ENCODE peak calls at places on chromosomes 1 and 21, in six cellular contexts. D, O, Z, M, F and R are unnamed samples.

GRCh38 chr21:46226920-46227599 is 1.5 kb downstream of the LSS start:
- DNase-seq in D (peak), O (peak), Z (no peak), M (no peak), F (peak), R (peak)

GRCh38 chr1:225825078-225825477 is 15.2 kb downstream of the EPHX1 start:
- DNase-seq in D (no peak), O (no peak), Z (no peak), M (no peak), F (no peak), R (no peak)

GRCh38 chr1:156129687-156130577 is 15.4 kb downstream of the LMNA start:
- DNase-seq in D (peak), O (peak), Z (peak), M (peak), F (peak), R (peak)

GRCh38 chr21:45420623-45421041 is 15.7 kb downstream of the COL18A1 start:
- DNase-seq in D (no peak), O (no peak), Z (no peak), M (no peak), F (no peak), R (no peak)

GRCh38 chr1:111841746-111842145 is 86.0 kb downstream of the DDX20 start:
- DNase-seq in D (no peak), O (no peak), Z (no peak), M (no peak), F (no peak), R (no peak)

GRCh38 chr21:17598437-17598836 is 14.3 kb downstream of the BTG3 start:
- DNase-seq in D (no peak), O (no peak), Z (no peak), M (no peak), F (no peak), R (no peak)

GRCh38 chr1:158019177-158019868 is 25.9 kb downstream of the KIRREL1 start:
- DNase-seq in D (peak), O (peak), Z (peak), M (no peak), F (peak), R (peak)

GRCh38 chr21:44420416-44421205 is 34.7 kb upstream of the LRRC3 start:
- DNase-seq in D (no peak), O (no peak), Z (no peak), M (peak), F (no peak), R (no peak)

GRCh38 chr1:147287133-147287865 is 44.8 kb downstream of the CHD1L start:
- DNase-seq in D (no peak), O (peak), Z (no peak), M (no peak), F (peak), R (peak)

GRCh38 chr1:147292012-147292411 is 49.5 kb downstream of the CHD1L start:
- DNase-seq in D (peak), O (peak), Z (peak), M (no peak), F (peak), R (peak)

GRCh38 chr1:147292635-147293251 is 50.3 kb downstream of the CHD1L start:
- DNase-seq in D (peak), O (peak), Z (peak), M (no peak), F (peak), R (peak)
- TF ChIP-seq CTCF in D (peak), O (no peak), Z (no peak), M (no peak), F (no peak), R (no peak)

GRCh38 chr1:1285618-1286311 is 5.5 kb downstream of the SCNN1D start:
- DNase-seq in D (no peak), O (no peak), Z (no peak), M (no peak), F (no peak), R (no peak)
- H3K4me3 ChIP-seq in D (no peak), O (no peak), Z (no peak), M (no peak), F (no peak), R (no peak)

DNA sequence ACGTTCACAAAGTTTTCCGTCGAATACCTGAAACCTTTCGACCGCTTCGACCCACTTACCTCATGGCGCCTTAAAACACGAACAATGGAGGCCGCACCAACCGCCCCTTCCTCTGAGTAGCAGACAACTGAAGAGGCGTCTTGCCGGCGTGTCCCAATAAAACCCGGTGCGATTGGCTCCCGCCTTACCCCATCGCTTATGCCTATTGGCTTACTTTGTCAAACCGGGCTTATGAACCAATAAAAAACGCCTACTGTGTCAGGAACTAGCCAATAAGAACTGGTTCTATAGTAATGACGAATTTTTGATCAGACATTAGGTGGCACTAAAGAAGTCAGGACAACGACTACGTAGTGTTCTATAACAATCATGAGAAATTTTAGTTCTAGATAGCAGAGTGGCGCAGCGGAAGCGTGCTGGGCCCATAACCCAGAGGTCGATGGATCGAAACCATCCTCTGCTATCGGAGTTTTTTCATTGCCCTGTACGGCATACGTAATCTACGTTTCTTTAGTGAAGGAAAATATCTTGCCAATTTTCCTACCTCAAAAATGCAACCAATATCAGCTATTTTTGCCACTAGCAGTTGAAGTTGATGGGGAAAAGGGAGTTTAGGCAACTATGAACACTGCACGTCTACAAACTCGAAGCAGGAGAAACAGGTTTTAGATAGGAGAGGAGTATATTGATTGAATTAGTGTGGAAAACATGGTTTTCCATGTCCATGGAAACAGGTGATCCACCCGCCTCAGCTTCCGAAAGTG is at the start of gene ILF2:
- DNase-seq in D (peak), O (peak), Z (peak), M (peak), F (peak), R (peak)
- TF ChIP-seq CTCF in D (peak), O (no peak), Z (peak), M (peak), F (peak), R (no peak)

GRCh38 chr1:65310078-65310587 is 790 bp downstream of the DNAJC6 start:
- DNase-seq in D (no peak), O (no peak), Z (no peak), M (no peak), F (no peak), R (no peak)

GRCh38 chr1:65309317-65310077 is at the start of gene DNAJC6:
- DNase-seq in D (peak), O (peak), Z (peak), M (peak), F (peak), R (peak)

DNA sequence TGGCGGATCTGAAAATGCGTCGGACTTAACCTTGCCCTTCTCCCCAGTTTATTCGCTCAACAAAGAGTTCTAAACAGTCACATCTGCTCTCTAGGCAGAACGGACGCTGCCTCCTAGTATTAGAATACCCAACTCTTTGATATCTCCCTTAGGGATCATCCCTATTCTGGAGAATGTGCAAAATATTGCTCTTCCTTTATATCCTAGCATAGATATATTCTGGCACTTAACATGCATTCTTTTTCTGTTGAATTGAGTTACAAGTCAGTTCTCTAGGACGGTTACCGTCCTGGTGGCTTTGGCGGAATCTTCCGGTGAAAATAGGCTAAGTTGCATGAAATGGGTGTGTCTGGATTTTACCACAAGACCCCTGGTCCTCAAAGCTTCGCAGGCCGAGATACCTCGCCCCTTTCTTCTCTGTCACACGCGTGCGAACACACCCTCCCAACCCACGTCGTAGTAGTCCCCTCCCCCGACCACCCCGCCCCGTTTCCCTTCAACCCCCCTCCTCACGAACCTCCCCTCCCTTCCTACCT is 494 bp upstream of the DNAJC6 start:
- DNase-seq in D (no peak), O (peak), Z (no peak), M (no peak), F (no peak), R (no peak)
- H3K4me3 ChIP-seq in D (peak), O (peak), Z (no peak), M (peak), F (no peak), R (peak)

GRCh38 chr1:35215346-35215745 is 22.4 kb upstream of the SFPQ start:
- DNase-seq in D (no peak), O (peak), Z (no peak), M (no peak), F (no peak), R (no peak)

GRCh38 chr1:35226546-35226945 is 33.6 kb upstream of the SFPQ start:
- DNase-seq in D (no peak), O (no peak), Z (no peak), M (no peak), F (no peak), R (no peak)

GRCh38 chr1:35222322-35223108 is 29.6 kb upstream of the SFPQ start:
- DNase-seq in D (peak), O (peak), Z (peak), M (no peak), F (peak), R (no peak)

GRCh38 chr1:35223109-35223630 is 30.2 kb upstream of the SFPQ start:
- DNase-seq in D (no peak), O (peak), Z (no peak), M (no peak), F (no peak), R (no peak)

DNA sequence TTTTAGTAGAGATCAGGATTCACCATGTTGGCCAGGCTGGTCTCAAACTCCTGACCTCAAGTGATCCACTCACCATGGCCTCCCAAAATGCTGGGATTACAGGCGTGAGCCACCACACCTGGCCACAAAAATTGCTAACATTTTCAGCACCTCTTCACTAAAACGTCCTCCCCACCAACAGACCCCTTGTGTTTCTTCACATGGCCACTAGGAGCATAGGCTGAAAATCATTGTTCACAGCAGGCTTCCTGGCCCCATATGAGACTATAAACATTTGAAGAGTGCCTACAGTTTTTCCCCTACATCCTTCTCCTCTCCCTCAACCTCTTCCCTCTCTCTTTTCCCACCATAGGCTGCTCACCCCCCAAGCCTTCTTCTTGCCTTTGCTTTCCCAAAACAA is 28.0 kb upstream of the SFPQ start:
- DNase-seq in D (no peak), O (peak), Z (no peak), M (no peak), F (peak), R (no peak)
- TF ChIP-seq CTCF in D (peak), O (peak), Z (peak), M (peak), F (peak), R (peak)

GRCh38 chr1:2283991-2284895 is 56.1 kb downstream of the SKI start:
- DNase-seq in D (no peak), O (no peak), Z (no peak), M (no peak), F (peak), R (no peak)

GRCh38 chr1:2282556-2283270 is 54.6 kb downstream of the SKI start:
- DNase-seq in D (no peak), O (no peak), Z (no peak), M (no peak), F (no peak), R (no peak)

GRCh38 chr1:2286923-2287322 is 58.8 kb downstream of the SKI start:
- DNase-seq in D (no peak), O (no peak), Z (no peak), M (no peak), F (no peak), R (no peak)

GRCh38 chr1:2283371-2283990 is 55.4 kb downstream of the SKI start:
- DNase-seq in D (no peak), O (no peak), Z (no peak), M (no peak), F (no peak), R (no peak)

DNA sequence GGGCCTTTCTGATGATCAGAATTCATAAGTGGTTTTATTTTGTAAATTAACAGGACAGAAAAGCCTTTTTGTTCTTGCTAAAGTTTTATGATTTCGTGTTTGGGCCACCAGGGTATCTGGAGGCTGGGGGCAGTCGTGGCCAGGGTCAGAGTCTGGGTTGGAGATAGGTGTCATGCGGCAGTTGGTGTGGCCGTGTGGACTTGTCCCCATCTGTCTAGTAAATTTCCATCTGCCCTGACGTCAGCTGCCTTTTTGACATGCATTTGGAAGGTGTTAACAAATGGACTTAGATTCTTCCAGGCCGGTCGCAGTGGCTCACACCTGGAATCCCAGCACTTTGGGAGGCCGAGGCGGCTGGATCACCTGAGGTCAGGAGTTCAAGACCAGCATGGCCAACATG is 56.8 kb downstream of the SKI start:
- DNase-seq in D (no peak), O (no peak), Z (no peak), M (no peak), F (no peak), R (no peak)
- H3K4me3 ChIP-seq in D (no peak), O (no peak), Z (no peak), M (no peak), F (no peak), R (no peak)

DNA sequence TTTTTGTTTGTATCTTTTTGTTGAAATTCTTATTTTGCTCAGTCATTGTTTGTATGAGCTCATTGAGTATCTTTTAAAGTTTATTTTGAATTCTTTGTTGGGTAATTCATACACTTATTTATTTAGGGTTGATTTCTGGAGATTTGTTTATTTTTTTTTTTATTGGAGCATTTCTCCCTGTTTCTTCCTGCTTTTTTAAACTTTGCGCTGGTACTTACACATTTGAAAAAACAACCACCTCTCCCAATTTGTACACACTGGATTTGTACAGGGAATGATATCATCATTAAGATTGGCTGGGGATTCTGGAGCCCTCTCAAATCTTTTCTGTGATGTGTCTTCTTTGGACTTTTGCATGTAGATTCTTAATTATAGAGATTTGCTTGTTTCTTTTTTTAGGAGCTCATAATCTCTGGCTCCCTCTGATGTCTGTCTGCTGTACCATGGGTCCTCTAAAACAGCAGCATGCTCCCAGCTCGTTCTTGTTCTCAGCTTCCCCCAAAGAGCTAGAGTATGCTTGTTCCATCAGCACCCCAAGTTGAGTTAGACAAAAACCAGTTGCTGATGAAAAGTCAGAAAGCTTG is 310.7 kb downstream of the DUSP10 start:
- DNase-seq in D (peak), O (peak), Z (no peak), M (no peak), F (peak), R (peak)
- TF ChIP-seq CTCF in D (peak), O (peak), Z (peak), M (no peak), F (peak), R (peak)

DNA sequence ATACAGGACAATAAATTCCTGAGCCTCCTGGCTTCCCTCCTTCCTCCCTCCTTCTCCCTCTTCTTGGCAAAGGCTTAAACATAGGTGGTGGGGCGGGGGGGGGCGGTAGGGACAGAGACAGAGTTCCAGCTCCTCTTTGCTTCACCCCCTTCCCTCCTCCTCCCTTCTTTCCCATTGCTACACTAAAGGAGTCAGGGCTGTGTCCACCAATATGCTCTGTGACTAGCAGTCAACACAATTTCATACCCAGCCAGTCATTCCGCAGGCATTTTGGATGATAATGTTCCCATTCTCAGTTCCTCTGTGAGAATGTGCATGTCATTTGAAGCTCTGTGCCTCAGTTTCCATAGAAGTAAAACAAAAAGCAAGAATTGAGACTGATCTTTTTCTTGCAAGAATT is 1.7 kb downstream of the LMOD1 start:
- DNase-seq in D (no peak), O (no peak), Z (no peak), M (no peak), F (no peak), R (no peak)
- H3K4me3 ChIP-seq in D (peak), O (peak), Z (peak), M (peak), F (no peak), R (no peak)

GRCh38 chr1:114023377-114023776 is 44.1 kb downstream of the OLFML3 start:
- DNase-seq in D (no peak), O (no peak), Z (no peak), M (no peak), F (no peak), R (no peak)
- TF ChIP-seq CTCF in D (no peak), O (no peak), Z (no peak), M (no peak), F (no peak), R (no peak)

GRCh38 chr1:144551107-144551542 is 41.6 kb upstream of the PPIAL4F start:
- DNase-seq in D (no peak), O (no peak), Z (no peak), M (peak), F (no peak), R (no peak)

DNA sequence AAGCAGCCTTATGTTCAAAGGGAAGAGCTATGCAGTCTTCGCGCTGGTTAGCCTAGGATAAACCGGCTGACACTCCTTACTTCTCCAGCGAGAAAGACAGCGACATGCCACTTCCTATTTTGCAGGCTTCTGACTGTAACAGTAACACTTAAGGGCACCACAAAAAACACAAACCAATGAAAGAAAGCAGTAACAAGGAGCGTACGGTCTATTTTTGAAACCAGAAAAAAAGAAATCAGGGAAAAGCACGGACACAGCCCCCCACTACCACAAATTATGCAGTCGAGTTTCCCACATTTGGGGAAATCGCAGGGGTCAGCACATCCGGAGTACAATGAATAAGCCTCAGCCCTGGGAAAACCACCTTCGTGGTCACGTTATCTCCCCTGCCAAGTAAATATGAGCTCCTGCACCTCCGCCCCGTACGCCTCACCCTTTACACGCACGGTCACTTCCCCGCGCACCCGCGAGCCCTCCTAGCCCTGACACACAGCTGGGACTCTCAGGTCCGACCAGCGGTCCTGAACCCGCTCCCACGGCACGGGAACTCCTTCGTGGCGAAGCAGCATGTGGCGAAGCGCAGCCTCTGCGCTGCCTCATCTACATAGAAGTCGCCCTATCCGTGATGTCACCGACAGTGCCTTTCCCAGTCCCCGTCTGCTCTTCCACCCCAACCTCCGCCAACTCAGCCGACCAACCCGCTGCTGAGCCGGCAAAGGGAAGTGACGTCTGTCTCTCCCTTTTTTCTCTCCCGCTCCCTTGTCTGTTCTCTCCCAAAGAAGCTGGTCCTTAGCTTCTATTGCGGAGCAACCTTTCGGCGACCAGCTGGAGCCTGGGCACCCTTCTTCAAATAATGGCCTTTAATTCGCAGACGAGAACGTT is 40.9 kb upstream of the PPIAL4F start:
- DNase-seq in D (peak), O (peak), Z (peak), M (peak), F (peak), R (peak)
- H3K4me3 ChIP-seq in D (peak), O (peak), Z (peak), M (peak), F (peak), R (peak)